ENCODE peak calls at places on chromosomes 12 and 14, in five cellular contexts. Y is stimulated activated CD4-positive, alpha-beta T cell treated with anti-CD3 and anti-CD28 coated beads, Interleukin-15, amount 100 ng/mL, for 24 hours; W is RKO; E is naive B cell; O is tibial artery. J is an unnamed sample.
A peak's percentile ranks its signal among the peaks of the same experiment; 100 is the strongest.

GRCh38 chr14:71261206-71261605 is 353.9 kb downstream of the PCNX1 start:
- DNase-seq in Y (no peak), W (peak; percentile 28), E (no peak), O (no peak), J (no peak)

GRCh38 chr12:52344111-52344510 is 22.9 kb upstream of the KRT83 start:
- DNase-seq in Y (no peak), W (no peak), E (no peak), O (no peak), J (no peak)

GRCh38 chr14:71498151-71498734 is 434.0 kb upstream of the RGS6 start:
- DNase-seq in Y (no peak), W (no peak), E (no peak), O (no peak), J (no peak)

GRCh38 chr14:95143813-95144620 is 13.3 kb downstream of the DICER1 start:
- DNase-seq in Y (no peak), W (no peak), E (peak; percentile 27), O (no peak), J (no peak)

GRCh38 chr14:101290681-101291080 is 270.6 kb upstream of the DIO3 start:
- DNase-seq in Y (no peak), W (no peak), E (no peak), O (no peak), J (no peak)

GRCh38 chr14:68789002-68789797 is 3.7 kb downstream of the ZFP36L1 start:
- DNase-seq in Y (peak; percentile 88), W (peak; percentile 84), E (peak; percentile 81), O (peak; percentile 92), J (peak; percentile 90)

GRCh38 chr14:92964124-92965109 is 41.5 kb downstream of the CHGA start:
- DNase-seq in Y (no peak), W (no peak), E (no peak), O (no peak), J (no peak)

GRCh38 chr12:57491393-57492280 is 3.8 kb downstream of the MARS1 start:
- DNase-seq in Y (no peak), W (peak; percentile 69), E (no peak), O (no peak), J (peak; percentile 68)

GRCh38 chr14:75980856-75981255 is 939 bp downstream of the TGFB3 start:
- DNase-seq in Y (no peak), W (no peak), E (no peak), O (peak; percentile 73), J (no peak)

GRCh38 chr12:108814462-108815211 is 42.7 kb downstream of the SSH1 start:
- DNase-seq in Y (no peak), W (no peak), E (no peak), O (peak; percentile 54), J (no peak)

GRCh38 chr14:90454041-90455000 is 57.5 kb downstream of the CALM1 start:
- DNase-seq in Y (peak; percentile 18), W (no peak), E (no peak), O (no peak), J (peak; percentile 32)

GRCh38 chr12:57735952-57736742 is 2.4 kb downstream of the AGAP2 start:
- DNase-seq in Y (no peak), W (peak; percentile 69), E (no peak), O (no peak), J (no peak)

GRCh38 chr14:103001651-103002396 is 55.5 kb downstream of the CDC42BPB start:
- DNase-seq in Y (no peak), W (no peak), E (peak; percentile 25), O (no peak), J (peak; percentile 12)